ENCODE peak calls at places on chromosomes 6 and 20, in five cellular contexts. O is IMR-90, Z is H9, P is neuronal stem cell, H is mesenchymal stem cell. C is an unnamed sample.

GRCh38 chr6:44735631-44735963 is 348.1 kb downstream of the CDC5L start:
- DNase-seq in O (peak), Z (no peak), H (peak), P (no peak), C (no peak)

GRCh38 chr6:129501401-129502051 is 208.5 kb downstream of the ARHGAP18 start:
- DNase-seq in O (peak), P (no peak), H (peak), Z (no peak), C (no peak)

GRCh38 chr6:16337280-16337975 is 99.0 kb downstream of the GMPR start:
- DNase-seq in P (no peak), H (peak), O (peak), Z (no peak), C (no peak)

GRCh38 chr6:13360671-13361540 is 32.6 kb upstream of the TBC1D7 start:
- DNase-seq in O (no peak), Z (no peak), P (no peak), H (no peak), C (no peak)

GRCh38 chr6:37704923-37705238 is 7.2 kb upstream of the MDGA1 start:
- DNase-seq in O (no peak), H (no peak), P (no peak), Z (no peak), C (no peak)

GRCh38 chr20:54565255-54565654 is 89.9 kb downstream of the DOK5 start:
- DNase-seq in P (no peak), O (no peak), Z (no peak), H (no peak), C (no peak)

GRCh38 chr20:38275815-38276550 is 15.4 kb upstream of the KIAA1755 start:
- DNase-seq in P (no peak), Z (no peak), O (peak), H (peak), C (no peak)

GRCh38 chr6:20826378-20826777 is 292.1 kb downstream of the CDKAL1 start:
- DNase-seq in O (peak), Z (no peak), P (no peak), H (peak), C (no peak)

GRCh38 chr20:57953638-57954037 is 243.8 kb upstream of the PMEPA1 start:
- DNase-seq in H (no peak), Z (no peak), O (no peak), P (no peak), C (no peak)

GRCh38 chr6:41370488-41371111 is 35.2 kb downstream of the NCR2 start:
- DNase-seq in P (no peak), O (no peak), H (no peak), Z (no peak), C (no peak)

GRCh38 chr20:13231031-13231752 is 10.1 kb downstream of the ISM1 start:
- DNase-seq in H (no peak), O (peak), Z (no peak), P (no peak), C (no peak)

GRCh38 chr20:57156050-57156770 is 110.2 kb downstream of the BMP7 start:
- DNase-seq in O (no peak), P (no peak), H (no peak), Z (no peak), C (no peak)

GRCh38 chr20:59824711-59825562 is 108.5 kb downstream of the SYCP2 start:
- DNase-seq in Z (peak), H (no peak), O (no peak), P (no peak), C (peak)

GRCh38 chr6:111805511-111806181 is 67.6 kb downstream of the FYN start:
- DNase-seq in H (peak), P (no peak), O (peak), Z (no peak), C (no peak)

GRCh38 chr20:49569403-49570115 is 1.6 kb upstream of the PTGIS start:
- DNase-seq in H (no peak), O (peak), P (no peak), Z (no peak), C (no peak)

GRCh38 chr6:77740380-77740779 is 87.5 kb downstream of the MEI4 start:
- DNase-seq in H (peak), Z (no peak), P (no peak), O (peak), C (no peak)

GRCh38 chr6:170207586-170207985 is 83.3 kb downstream of the DLL1 start:
- DNase-seq in Z (peak), H (no peak), O (no peak), P (no peak), C (no peak)

GRCh38 chr20:33470866-33471265 is 19.0 kb upstream of the CBFA2T2 start:
- DNase-seq in P (no peak), O (no peak), H (no peak), Z (no peak), C (no peak)

GRCh38 chr6:125904871-125905270 is 51.7 kb upstream of the HINT3 start:
- DNase-seq in O (peak), Z (no peak), P (no peak), H (peak), C (no peak)

GRCh38 chr6:15507746-15508145 is 155.1 kb downstream of the DTNBP1 start:
- DNase-seq in Z (no peak), H (no peak), O (no peak), P (no peak), C (no peak)

GRCh38 chr6:163457637-163458561 is 43.4 kb downstream of the QKI start:
- DNase-seq in O (peak), P (no peak), Z (no peak), H (peak), C (no peak)

GRCh38 chr6:97726378-97726777 is 443.4 kb upstream of the MMS22L start:
- DNase-seq in P (no peak), H (no peak), O (no peak), Z (peak), C (no peak)

GRCh38 chr6:111668410-111668809 is 62.7 kb upstream of the TRAF3IP2 start:
- DNase-seq in Z (no peak), P (no peak), H (peak), O (no peak), C (no peak)

GRCh38 chr6:25745836-25746235 is 8.7 kb upstream of the SLC17A4 start:
- DNase-seq in H (no peak), P (no peak), O (no peak), Z (no peak), C (no peak)

GRCh38 chr20:41029150-41029872 is 689 bp downstream of the TOP1 start:
- DNase-seq in P (peak), H (peak), Z (no peak), O (no peak), C (peak)

GRCh38 chr20:41030536-41031242 is 2.1 kb downstream of the TOP1 start:
- DNase-seq in H (peak), P (no peak), O (peak), Z (no peak), C (no peak)

GRCh38 chr20:41027366-41027765 is 1.3 kb upstream of the TOP1 start:
- DNase-seq in H (no peak), O (no peak), Z (no peak), P (no peak), C (no peak)

GRCh38 chr20:41027872-41028358 is 707 bp upstream of the TOP1 start:
- DNase-seq in O (no peak), P (no peak), H (no peak), Z (no peak), C (no peak)

DNA sequence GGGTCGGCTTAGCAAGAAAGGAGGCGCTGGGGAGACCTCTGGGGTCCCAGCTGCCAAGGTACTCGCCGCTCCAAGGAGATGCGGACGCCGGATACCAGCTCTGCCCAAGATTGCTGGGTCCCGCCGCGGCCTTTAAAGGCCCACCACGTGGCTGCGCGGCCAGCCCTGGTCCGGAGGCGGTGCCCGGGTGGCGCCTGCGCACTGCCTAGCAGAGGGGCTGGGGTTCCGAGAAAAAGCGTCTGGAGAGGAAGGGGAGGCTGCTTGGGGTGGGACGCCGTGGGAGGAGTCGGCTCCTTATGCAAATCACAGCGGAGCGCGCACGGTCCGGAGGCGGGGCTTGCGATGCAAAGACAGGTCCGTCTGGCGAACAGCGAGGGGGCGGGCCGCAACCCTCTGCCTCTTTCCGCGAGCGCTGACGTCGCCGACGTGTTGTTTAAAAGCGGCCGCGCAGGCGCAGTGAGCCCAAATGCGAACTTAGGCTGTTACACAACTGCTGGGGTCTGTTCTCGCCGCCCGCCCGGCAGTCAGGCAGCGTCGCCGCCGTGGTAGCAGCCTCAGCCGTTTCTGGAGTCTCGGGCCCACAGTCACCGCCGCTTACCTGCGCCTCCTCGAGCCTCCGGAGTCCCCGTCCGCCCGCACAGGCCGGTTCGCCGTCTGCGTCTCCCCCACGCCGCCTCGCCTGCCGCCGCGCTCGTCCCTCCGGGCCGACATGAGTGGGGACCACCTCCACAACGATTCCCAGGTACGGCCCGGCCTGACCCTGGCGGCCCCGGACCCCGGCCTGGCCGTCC is at the start of gene TOP1:
- DNase-seq in P (peak), O (peak), H (peak), Z (peak), C (peak)
- H3K14ac ChIP-seq in P (peak), O (peak), H (peak), Z (peak), C (no peak)

DNA sequence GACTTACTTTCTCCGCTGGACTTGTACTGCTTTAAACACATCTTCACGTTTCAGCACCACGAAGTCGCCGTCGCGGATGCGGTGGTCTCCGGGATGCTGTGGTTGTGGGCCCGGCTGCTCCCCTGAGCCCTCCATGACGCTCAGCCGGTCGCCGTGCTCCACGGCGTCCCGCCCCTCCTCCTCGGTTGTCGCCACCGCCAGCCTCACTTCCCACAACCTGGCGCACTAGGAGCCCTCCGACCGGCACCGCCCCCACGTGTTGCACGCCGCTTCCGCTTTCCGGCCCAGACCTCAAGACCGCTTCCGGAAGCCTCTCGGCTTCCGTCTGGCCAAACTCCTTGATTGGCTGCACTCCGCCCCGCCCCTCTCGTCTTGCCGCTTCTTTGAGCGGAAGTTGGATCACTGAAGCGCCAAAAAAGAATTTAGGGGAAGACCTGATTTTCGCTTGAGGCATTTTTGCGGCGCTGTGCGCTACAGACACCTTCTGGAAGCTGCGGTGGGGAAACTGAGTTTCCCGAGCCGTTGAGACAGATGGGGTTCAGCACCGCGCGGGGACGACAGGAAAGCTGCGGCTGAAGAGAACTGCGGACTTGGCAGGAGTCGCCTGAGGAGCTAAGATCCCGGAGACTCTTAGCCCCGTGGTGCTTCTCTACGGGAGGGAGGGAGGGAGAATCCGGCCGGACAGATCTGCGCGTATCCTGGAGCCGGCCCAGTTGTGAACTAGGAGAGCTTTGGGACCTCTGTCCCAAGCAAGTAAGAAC is at the start of the genes MCM8 and TRMT6:
- DNase-seq in O (peak), H (peak), P (peak), Z (peak), C (peak)
- H3K14ac ChIP-seq in O (peak), H (no peak), P (no peak), Z (peak), C (no peak)

DNA sequence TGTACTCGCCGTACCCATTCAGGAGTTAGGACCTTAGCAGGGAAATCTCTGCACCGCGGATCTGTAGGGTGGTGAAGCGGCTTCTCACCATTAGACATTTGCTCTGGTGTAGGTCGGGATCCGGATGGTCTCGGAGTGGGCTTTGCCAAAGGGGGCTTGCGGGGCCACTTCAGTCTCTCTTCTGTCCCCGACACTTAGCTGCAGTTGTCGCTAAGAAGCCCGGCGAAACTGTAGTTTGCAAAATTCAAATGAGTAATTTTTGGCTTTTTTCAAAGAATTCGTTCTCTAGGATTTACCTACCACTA is 433 bp downstream of the QRSL1 start:
- DNase-seq in H (no peak), Z (no peak), O (no peak), P (no peak), C (no peak)
- H3K14ac ChIP-seq in H (no peak), Z (peak), O (peak), P (no peak), C (no peak)

DNA sequence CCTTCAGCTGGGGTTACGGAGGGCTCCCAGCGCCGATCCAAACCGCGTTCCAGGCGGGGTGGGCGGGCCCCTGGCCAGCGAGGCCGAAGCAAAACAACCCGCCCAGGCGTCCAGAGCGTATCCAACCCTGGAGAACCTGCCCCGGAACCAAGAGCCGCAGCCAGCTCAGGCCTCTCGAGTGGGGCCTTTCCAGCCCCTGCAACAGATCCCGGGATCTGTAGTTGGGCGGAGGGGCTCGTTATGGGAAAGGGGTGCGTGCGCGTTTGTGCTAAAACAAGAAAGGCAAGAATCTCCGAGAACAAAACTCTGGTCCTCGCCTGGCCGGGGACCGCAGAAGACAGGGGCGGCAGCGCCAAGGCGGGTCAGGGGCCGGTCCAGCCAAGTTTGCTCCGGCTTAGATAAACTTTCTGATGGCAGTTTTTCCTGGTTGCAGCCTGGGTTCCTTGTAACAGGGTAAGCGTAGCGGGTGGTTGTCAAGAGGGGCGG is 528 bp upstream of the RIN2 start:
- DNase-seq in Z (peak), O (peak), P (peak), H (peak), C (peak)
- H3K14ac ChIP-seq in Z (no peak), O (peak), P (no peak), H (no peak), C (no peak)

DNA sequence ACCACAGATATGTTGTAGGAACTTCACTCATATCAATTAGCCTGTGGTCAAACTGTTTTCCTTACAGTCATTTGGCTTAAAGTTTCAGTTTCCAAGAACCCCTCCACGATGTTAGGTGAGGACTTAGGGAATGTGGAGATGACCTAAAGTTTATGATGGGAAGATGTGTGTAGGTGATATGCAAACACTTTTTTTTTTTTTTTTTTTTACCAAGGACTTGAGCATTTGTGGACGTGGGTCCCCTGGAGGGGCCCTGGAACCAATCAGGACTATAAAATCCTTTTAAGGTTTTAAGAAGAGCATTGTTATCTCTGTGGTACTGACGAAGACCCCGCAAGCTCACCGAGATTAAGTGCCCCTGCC is 478 bp upstream of the MTHFD1L start:
- DNase-seq in H (peak), P (no peak), O (peak), Z (no peak), C (no peak)
- H3K14ac ChIP-seq in H (no peak), P (no peak), O (peak), Z (peak), C (no peak)

GRCh38 chr20:23350007-23350854 is at the start of gene NXT1:
- DNase-seq in O (peak), P (peak), Z (peak), H (peak), C (peak)
- H3K14ac ChIP-seq in O (peak), P (peak), Z (peak), H (no peak), C (no peak)

GRCh38 chr6:146829792-146830565 is 231.2 kb downstream of the ADGB start:
- DNase-seq in Z (no peak), P (no peak), H (no peak), O (no peak), C (no peak)

GRCh38 chr6:146827216-146827928 is 228.6 kb downstream of the ADGB start:
- DNase-seq in P (no peak), H (no peak), O (no peak), Z (no peak), C (no peak)

GRCh38 chr6:146833157-146833556 is 234.4 kb downstream of the ADGB start:
- DNase-seq in H (no peak), Z (no peak), P (no peak), O (no peak), C (no peak)
- H3K14ac ChIP-seq in H (no peak), Z (no peak), P (no peak), O (no peak), C (no peak)

C was measured in H1.